ENCODE peak calls at places on chromosomes 12 and 14, in eight cellular contexts. K is A549, T is NB4, I is IMR-90, O is right lobe of liver, Q is H1, E is stomach, V is gastrocnemius medialis. Z is an unnamed sample.

GRCh38 chr12:114626-115211 is 48.2 kb downstream of the IQSEC3 start:
- DNase-seq in T (no peak), E (no peak), K (no peak), Q (no peak), O (no peak), I (no peak), V (no peak), Z (no peak)

GRCh38 chr12:93135286-93136239 is 206.5 kb upstream of the EEA1 start:
- DNase-seq in I (peak; percentile 57), T (peak; percentile 74), V (no peak), Q (no peak), E (no peak), K (no peak), O (no peak), Z (no peak)

GRCh38 chr14:96156804-96157760 is 47.6 kb upstream of the BDKRB2 start:
- DNase-seq in K (no peak), I (no peak), V (no peak), Q (no peak), E (peak; percentile 24), T (no peak), O (peak; percentile 45), Z (no peak)

GRCh38 chr12:132131229-132131628 is 12.9 kb downstream of the DDX51 start:
- DNase-seq in K (no peak), V (no peak), O (peak; percentile 9), E (no peak), Q (no peak), T (no peak), I (no peak), Z (no peak)

GRCh38 chr12:24767016-24767415 is 181.9 kb downstream of the BCAT1 start:
- DNase-seq in V (no peak), E (no peak), Q (no peak), O (no peak), I (no peak), T (no peak), K (no peak), Z (no peak)

GRCh38 chr12:121795029-121795977 is 1.8 kb upstream of the RHOF start:
- DNase-seq in K (peak; percentile 81), I (peak; percentile 81), E (peak; percentile 94), V (peak; percentile 88), O (peak; percentile 84), Q (peak; percentile 97), T (peak; percentile 95), Z (peak; percentile 98)

GRCh38 chr14:71687115-71687836 is 245.0 kb upstream of the RGS6 start:
- DNase-seq in E (no peak), V (no peak), I (peak; percentile 46), T (no peak), Q (no peak), O (no peak), K (no peak), Z (no peak)

GRCh38 chr12:25590021-25590721 is 37.1 kb upstream of the LMNTD1 start:
- DNase-seq in E (no peak), Q (no peak), K (no peak), I (no peak), T (peak; percentile 34), O (no peak), V (no peak), Z (no peak)

GRCh38 chr12:84730561-84731162 is 181.9 kb downstream of the SLC6A15 start:
- DNase-seq in V (no peak), O (no peak), I (no peak), T (no peak), E (no peak), Q (no peak), K (no peak), Z (no peak)

GRCh38 chr12:69290545-69291277 is 51.3 kb downstream of the CPSF6 start:
- DNase-seq in E (peak; percentile 90), Q (peak; percentile 91), O (peak; percentile 74), I (peak; percentile 76), K (peak; percentile 61), T (peak; percentile 94), V (peak; percentile 25), Z (peak; percentile 90)

GRCh38 chr14:88352299-88353097 is 29.4 kb upstream of the KCNK10 start:
- DNase-seq in E (no peak), I (peak; percentile 11), V (no peak), K (no peak), Q (no peak), T (no peak), O (no peak), Z (no peak)

GRCh38 chr12:54075974-54076373 is 22.3 kb downstream of the HOXC4 start:
- DNase-seq in O (no peak), E (no peak), T (no peak), V (no peak), I (no peak), Q (peak; percentile 48), K (no peak), Z (no peak)

GRCh38 chr14:67729072-67729561 is 27.4 kb downstream of the RDH12 start:
- DNase-seq in T (no peak), I (no peak), K (no peak), O (peak; percentile 65), Q (peak; percentile 77), V (no peak), E (peak; percentile 66), Z (no peak)
- TF ChIP-seq POLR2A in T (no peak), I (no peak), K (no peak), O (no peak), Q (peak; percentile 66), V (no peak), E (no peak), Z (no peak)

GRCh38 chr12:9796916-9797315 is 30.4 kb upstream of the KLRF1 start:
- DNase-seq in V (no peak), T (no peak), I (no peak), Q (no peak), E (no peak), O (no peak), K (no peak), Z (no peak)

GRCh38 chr12:9799961-9800360 is 27.3 kb upstream of the KLRF1 start:
- DNase-seq in I (peak; percentile 10), K (no peak), V (no peak), O (no peak), T (no peak), E (no peak), Q (no peak), Z (no peak)

GRCh38 chr12:9795945-9796344 is 31.3 kb upstream of the KLRF1 start:
- DNase-seq in O (no peak), Q (no peak), E (no peak), T (no peak), I (no peak), K (no peak), V (no peak), Z (no peak)

GRCh38 chr12:9796346-9796745 is 30.9 kb upstream of the KLRF1 start:
- DNase-seq in Q (no peak), V (no peak), T (no peak), O (no peak), K (no peak), E (no peak), I (no peak), Z (no peak)

GRCh38 chr12:9798008-9798619 is 29.2 kb upstream of the KLRF1 start:
- DNase-seq in Q (no peak), K (peak; percentile 13), I (peak; percentile 56), O (no peak), E (peak; percentile 49), T (peak; percentile 78), V (no peak), Z (no peak)
- TF ChIP-seq CTCF in Q (peak; percentile 95), K (peak; percentile 47), I (peak; percentile 51), O (peak; percentile 43), E (no peak), T (peak; percentile 38), V (no peak), Z (no peak)

GRCh38 chr12:23753627-23754358 is 195.7 kb downstream of the SOX5 start:
- DNase-seq in E (no peak), I (no peak), O (no peak), Q (no peak), T (no peak), V (no peak), K (no peak), Z (no peak)
- H3K4me3 ChIP-seq in E (no peak overlapping the region), I (no peak overlapping the region), O (no peak overlapping the region), Q (no peak overlapping the region), T (no peak overlapping the region), V (no peak overlapping the region), K (no peak overlapping the region), Z (no peak overlapping the region)

DNA sequence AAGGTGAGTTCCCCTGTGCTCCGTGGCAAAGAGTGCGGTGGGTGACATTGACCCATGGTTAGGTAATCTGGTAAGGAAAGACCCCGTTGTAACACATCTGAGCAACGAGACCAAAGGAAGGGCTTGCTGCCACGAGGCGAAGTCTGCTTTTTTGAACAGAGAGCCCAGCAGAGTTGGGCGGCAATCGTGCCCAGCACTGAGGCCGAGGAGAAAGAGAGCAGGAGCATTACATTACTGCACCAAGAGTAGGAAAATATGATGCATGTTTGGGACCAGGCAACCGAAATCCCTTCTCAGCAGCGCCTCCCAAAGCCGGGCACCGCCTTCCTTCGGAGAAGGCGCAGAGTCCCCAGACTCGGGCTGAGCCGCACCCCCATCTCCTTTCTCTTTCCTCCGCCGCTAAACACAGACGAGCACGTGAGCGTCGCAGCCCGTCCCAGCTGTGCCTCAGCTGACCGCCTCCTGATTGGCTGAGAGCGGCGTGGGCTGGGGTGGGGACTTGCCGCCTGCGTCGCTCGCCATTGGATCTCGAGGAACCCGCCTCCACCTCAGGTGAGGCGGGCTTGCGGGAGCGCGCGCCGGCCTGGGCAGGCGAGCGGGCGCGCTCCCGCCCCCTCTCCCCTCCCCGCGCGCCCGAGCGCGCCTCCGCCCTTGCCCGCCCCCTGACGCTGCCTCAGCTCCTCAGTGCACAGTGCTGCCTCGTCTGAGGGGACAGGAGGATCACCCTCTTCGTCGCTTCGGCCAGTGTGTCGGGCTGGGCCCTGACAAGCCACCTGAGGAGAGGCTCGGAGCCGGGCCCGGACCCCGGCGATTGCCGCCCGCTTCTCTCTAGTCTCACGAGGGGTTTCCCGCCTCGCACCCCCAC is at the start of gene HIF1A:
- DNase-seq in Q (peak; percentile 91), K (peak; percentile 93), V (peak; percentile 96), E (peak; percentile 97), O (peak; percentile 98), I (peak; percentile 99), T (peak; percentile 99), Z (peak; percentile 99)
- TF ChIP-seq POLR2A in Q (peak; percentile 98), K (peak; percentile 95), V (peak; percentile 96), E (no peak), O (peak; percentile 97), I (peak; percentile 97), T (peak; percentile 92), Z (no peak)

GRCh38 chr14:104356738-104357688 is 218.6 kb downstream of the KIF26A start:
- DNase-seq in O (peak; percentile 13), I (no peak), Q (no peak), V (peak; percentile 1), E (no peak), K (no peak), T (no peak), Z (no peak)
- TF ChIP-seq CTCF in O (no peak), I (no peak), Q (no peak), V (no peak), E (no peak), K (no peak), T (no peak), Z (no peak)

DNA sequence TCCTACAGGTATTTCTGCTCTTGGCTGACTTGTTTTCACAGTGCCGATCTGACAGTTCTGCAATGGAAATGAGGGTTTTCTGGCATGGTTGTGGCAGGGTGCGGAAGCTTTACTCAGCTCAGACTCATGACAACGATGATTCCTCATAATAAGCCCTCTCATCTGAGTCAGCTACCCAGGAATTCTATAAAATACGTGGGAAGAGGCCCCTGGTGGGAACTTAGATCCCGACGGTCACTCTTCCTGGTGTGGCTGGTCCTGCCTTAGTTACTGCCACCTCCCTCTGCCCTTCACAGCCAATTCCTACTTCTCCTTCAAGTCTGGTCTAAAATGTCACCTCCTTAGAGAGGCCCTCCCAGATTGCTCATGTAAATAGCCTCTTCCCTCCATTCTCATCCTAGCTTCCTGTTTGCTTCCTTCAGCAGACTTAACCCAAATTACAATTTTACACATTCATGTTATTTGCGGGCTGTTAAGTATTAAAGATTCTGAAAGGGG is 104.2 kb upstream of the MAP1LC3B2 start:
- DNase-seq in O (no peak), I (peak; percentile 96), Q (no peak), K (peak; percentile 71), E (no peak), V (no peak), T (no peak), Z (no peak)
- H3K4me3 ChIP-seq in O (no peak overlapping the region), I (no peak overlapping the region), Q (no peak overlapping the region), K (no peak overlapping the region), E (no peak overlapping the region), V (no peak overlapping the region), T (no peak overlapping the region), Z (no peak overlapping the region)